ENCODE peak calls at places on chromosomes 3 and 15, in five cellular contexts. N is T-cell, R is HEK293T, P is A549, K is brain microvascular endothelial cell. S is an unnamed sample.

GRCh38 chr3:171257251-171258179 is 202.7 kb downstream of the TNIK start:
- DNase-seq in R (no peak), P (no peak), K (peak; percentile 74), N (no peak), S (no peak)

GRCh38 chr3:170055209-170055608 is 17.4 kb downstream of the GPR160 start:
- DNase-seq in R (no peak), P (no peak), N (no peak), K (peak; percentile 23), S (no peak)

GRCh38 chr15:77528290-77528967 is 104.3 kb downstream of the LINGO1 start:
- DNase-seq in N (no peak), P (no peak), R (no peak), K (no peak), S (no peak)

GRCh38 chr3:122678496-122678895 is 2.1 kb upstream of the PARP14 start:
- DNase-seq in R (no peak), K (no peak), N (no peak), P (no peak), S (no peak)

GRCh38 chr3:66338927-66339326 is 118.1 kb downstream of the SLC25A26 start:
- DNase-seq in N (no peak), R (no peak), P (no peak), K (peak; percentile 20), S (no peak)

GRCh38 chr15:95369202-95369601 is 961.3 kb upstream of the NR2F2 start:
- DNase-seq in K (no peak), R (no peak), N (no peak), P (no peak), S (no peak)

GRCh38 chr3:36871379-36872126 is 73.3 kb downstream of the TRANK1 start:
- DNase-seq in K (no peak), R (no peak), N (no peak), P (no peak), S (no peak)

GRCh38 chr3:53254810-53255359 is 937 bp downstream of the TKT start:
- DNase-seq in P (no peak), N (peak; percentile 19), K (no peak), R (peak; percentile 73), S (no peak)

GRCh38 chr15:64647367-64647766 is 128.0 kb downstream of the RBPMS2 start:
- DNase-seq in K (no peak), N (no peak), P (no peak), R (no peak), S (no peak)

GRCh38 chr3:156749244-156749643 is 74.9 kb downstream of the TIPARP start:
- DNase-seq in K (peak; percentile 54), P (no peak), N (no peak), R (no peak), S (no peak)

GRCh38 chr3:13525827-13526625 is 22.9 kb upstream of the FBLN2 start:
- DNase-seq in K (no peak), R (no peak), P (no peak), N (no peak), S (no peak)

GRCh38 chr15:31435891-31436628 is 109.4 kb downstream of the KLF13 start:
- DNase-seq in K (no peak), R (no peak), P (no peak), N (no peak), S (no peak)

GRCh38 chr15:66178531-66178910 is 75.0 kb downstream of the MEGF11 start:
- DNase-seq in R (no peak), N (no peak), K (no peak), P (no peak), S (no peak)

GRCh38 chr3:88101142-88101541 is 42.1 kb downstream of the ZNF654 start:
- DNase-seq in N (no peak), K (no peak), P (no peak), R (no peak), S (no peak)

GRCh38 chr15:71013446-71013845 is 101.8 kb upstream of the THSD4 start:
- DNase-seq in K (no peak), P (no peak), N (no peak), R (no peak), S (no peak)

GRCh38 chr3:101571028-101571895 is 2.7 kb upstream of the PCNP start:
- DNase-seq in K (no peak), R (no peak), N (no peak), P (no peak), S (no peak)

GRCh38 chr3:5188419-5189405 is 1.2 kb downstream of the EDEM1 start:
- DNase-seq in P (peak; percentile 54), R (peak; percentile 32), N (peak; percentile 64), K (no peak), S (no peak)

GRCh38 chr3:17052348-17052747 is 167.6 kb downstream of the PLCL2 start:
- DNase-seq in R (no peak), N (no peak), P (no peak), K (no peak), S (no peak)

GRCh38 chr3:51686512-51687215 is 15.6 kb downstream of the TEX264 start:
- DNase-seq in R (no peak), K (no peak), P (no peak), N (peak; percentile 89), S (no peak)

GRCh38 chr15:100734606-100735005 is 132.2 kb downstream of the ASB7 start:
- DNase-seq in R (no peak), N (no peak), K (no peak), P (no peak), S (no peak)